ENCODE peak calls at places on chromosomes 12 and 14, in five cellular contexts. D is IMR-90, H is GM12878, Q is ovary, C is esophagus squamous epithelium. U is an unnamed sample. For H3K27me3 and H3K9me3, the result is how much of the 10 kb centered on the place peaks cover.

GRCh38 chr14:29601559-29602109 is 326.0 kb downstream of the PRKD1 start:
- DNase-seq in D (peak), H (no peak), Q (no peak), C (no peak), U (no peak)

GRCh38 chr14:68295316-68295816 is 475.8 kb downstream of the RAD51B start:
- DNase-seq in D (no peak), H (no peak), Q (peak), C (no peak), U (no peak)

GRCh38 chr14:95609398-95609990 is 74.6 kb downstream of the GLRX5 start:
- DNase-seq in D (peak), H (no peak), Q (no peak), C (no peak), U (no peak)

GRCh38 chr12:68420225-68421008 is 88.3 kb upstream of the MDM1 start:
- DNase-seq in D (peak), H (no peak), Q (no peak), C (no peak), U (no peak)

GRCh38 chr12:75908961-75909699 is 122.4 kb downstream of the PHLDA1 start:
- DNase-seq in D (peak), H (no peak), Q (peak), C (no peak), U (no peak)

GRCh38 chr12:31724597-31724996 is 4.2 kb downstream of the AMN1 start:
- DNase-seq in D (no peak), H (no peak), Q (no peak), C (no peak), U (no peak)

GRCh38 chr14:100155049-100155621 is 4.3 kb downstream of the DEGS2 start:
- DNase-seq in D (no peak), H (no peak), Q (peak), C (no peak), U (no peak)

GRCh38 chr14:51139221-51139681 is 44.3 kb upstream of the TRIM9 start:
- DNase-seq in D (no peak), H (no peak), Q (no peak), C (no peak), U (no peak)

GRCh38 chr12:51622564-51622963 is 31.5 kb downstream of the SCN8A start:
- DNase-seq in D (peak), H (no peak), Q (no peak), C (no peak), U (no peak)

GRCh38 chr12:122139266-122139665 is 34.8 kb downstream of the IL31 start:
- DNase-seq in D (no peak), H (no peak), Q (no peak), C (no peak), U (no peak)

DNA sequence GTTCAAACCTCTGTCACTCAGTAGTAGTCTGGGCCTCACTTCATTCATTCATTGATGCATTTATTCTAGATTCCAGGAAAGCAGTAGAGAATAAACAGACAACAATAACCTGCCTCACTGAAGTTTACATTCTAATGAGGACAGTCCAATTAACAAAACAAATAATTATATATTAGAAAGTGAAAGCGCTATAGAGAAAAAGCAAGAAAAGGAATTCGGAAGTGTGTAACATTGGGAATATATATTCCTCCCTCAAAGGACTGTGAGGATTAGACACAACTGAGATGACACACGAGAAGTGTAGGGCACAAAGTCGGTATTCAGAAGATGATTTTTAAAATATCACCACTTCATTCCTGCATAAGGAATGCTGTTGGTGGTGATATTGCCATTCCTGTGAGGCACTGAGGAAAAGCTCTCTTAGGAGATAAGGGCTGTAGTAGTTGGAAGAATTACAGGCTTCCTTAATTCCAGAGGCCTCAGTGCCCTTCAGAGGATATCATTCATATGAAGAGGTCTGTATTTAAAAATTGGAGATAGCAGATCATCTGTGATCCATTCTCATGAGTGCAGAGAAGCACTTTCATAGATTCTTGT is 3.9 kb upstream of the DUSP6 start:
- DNase-seq in D (no peak), H (no peak), Q (no peak), C (no peak), U (no peak)
- H3K27me3 ChIP-seq in D (under half), H (under half), Q (under half), C (under half), U (under half)

DNA sequence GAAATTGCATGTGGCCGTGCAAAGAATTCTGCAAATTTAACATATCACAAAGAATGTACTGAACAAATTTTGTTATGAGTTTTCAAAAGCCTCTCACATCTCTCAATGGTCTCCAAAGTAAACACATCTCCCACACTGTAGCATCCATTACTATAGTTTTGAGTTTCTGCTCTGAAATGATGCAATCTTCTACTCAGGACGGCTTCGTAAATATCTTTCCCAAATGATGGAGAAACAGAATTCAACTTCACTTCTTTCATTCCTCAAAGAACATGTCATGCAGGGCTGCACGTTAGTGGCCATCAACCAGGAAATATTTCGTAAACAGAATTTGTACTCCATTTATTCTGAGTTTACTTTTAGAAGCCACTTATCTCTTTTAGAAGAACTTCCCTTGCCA is 17.5 kb downstream of the DUSP6 start:
- DNase-seq in D (peak), H (no peak), Q (no peak), C (no peak), U (no peak)
- H3K27ac ChIP-seq in D (peak), H (no peak), Q (no peak), C (no peak), U (no peak)

GRCh38 chr12:33480366-33480765 is 40.7 kb upstream of the SYT10 start:
- DNase-seq in D (no peak), H (no peak), Q (no peak), C (no peak), U (no peak)

GRCh38 chr12:33488036-33488435 is 48.4 kb upstream of the SYT10 start:
- DNase-seq in D (no peak), H (no peak), Q (no peak), C (no peak), U (no peak)

GRCh38 chr12:33484161-33484560 is 44.5 kb upstream of the SYT10 start:
- DNase-seq in D (no peak), H (no peak), Q (no peak), C (no peak), U (no peak)

GRCh38 chr12:33486058-33486457 is 46.4 kb upstream of the SYT10 start:
- DNase-seq in D (no peak), H (no peak), Q (no peak), C (no peak), U (no peak)
- H3K9me3 ChIP-seq in D (under half), H (under half), Q (under half), C (under half), U (under half)

GRCh38 chr12:50282581-50283229 is 615 bp downstream of the LIMA1 start:
- DNase-seq in D (peak), H (no peak), Q (no peak), C (no peak), U (no peak)
- H3K27me3 ChIP-seq in D (under half), H (under half), Q (under half), C (under half), U (under half)

GRCh38 chr12:120381752-120382419 is 12.9 kb upstream of the MSI1 start:
- DNase-seq in D (peak), H (no peak), Q (no peak), C (no peak), U (no peak)
- H3K27ac ChIP-seq in D (no peak), H (no peak), Q (no peak), C (no peak), U (no peak)

DNA sequence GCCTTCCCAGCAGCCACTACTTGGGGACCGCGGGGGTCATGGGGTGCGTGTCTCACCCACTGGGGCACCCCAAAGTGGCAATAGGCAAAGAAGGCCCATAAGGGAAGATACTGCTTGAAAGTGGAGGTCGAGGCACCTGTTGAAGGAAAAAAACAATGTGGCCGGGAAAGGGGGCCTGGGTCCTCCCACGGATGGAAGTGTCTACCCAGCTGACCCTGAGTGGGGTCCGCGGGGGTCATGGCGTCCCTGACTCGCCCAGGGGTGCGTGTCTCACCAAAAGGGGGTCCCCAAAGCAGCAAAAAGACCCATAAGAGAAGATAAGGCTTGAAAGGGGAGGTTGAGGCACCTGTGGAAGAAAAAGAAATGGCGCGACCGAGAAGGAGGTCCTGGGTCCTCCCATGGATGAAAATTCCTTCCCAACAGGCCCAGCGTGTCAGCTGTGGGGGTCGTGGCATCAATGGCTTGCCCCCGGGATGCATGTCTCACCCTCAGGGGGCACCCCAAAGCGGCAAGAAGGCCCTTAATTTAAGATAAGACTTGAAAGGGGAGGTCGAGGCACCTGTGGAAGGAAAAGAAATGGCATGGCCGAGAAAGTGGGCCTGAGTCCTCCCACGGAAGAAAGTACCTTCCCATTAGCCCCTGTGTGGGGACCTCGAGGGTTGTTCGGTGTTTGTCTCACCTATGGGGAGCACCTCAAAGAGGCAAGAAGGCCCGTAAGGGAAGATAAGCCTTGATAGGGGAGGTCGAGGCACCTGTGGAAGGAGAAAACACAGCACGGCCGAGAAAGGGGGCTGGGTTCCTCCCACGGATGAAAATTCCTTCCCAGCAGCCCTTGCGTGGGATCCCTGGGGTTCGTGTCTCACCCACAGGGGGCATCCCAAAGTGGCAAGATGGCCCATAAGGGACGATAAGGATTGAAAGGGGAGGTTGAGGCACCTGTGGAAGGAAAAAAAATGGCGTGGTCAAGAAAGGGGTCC is 266.0 kb downstream of the ALG10 start:
- DNase-seq in D (no peak), H (no peak), Q (peak), C (no peak), U (no peak)
- H3K9me3 ChIP-seq in D (half or more), H (under half), Q (under half), C (under half), U (under half)

DNA sequence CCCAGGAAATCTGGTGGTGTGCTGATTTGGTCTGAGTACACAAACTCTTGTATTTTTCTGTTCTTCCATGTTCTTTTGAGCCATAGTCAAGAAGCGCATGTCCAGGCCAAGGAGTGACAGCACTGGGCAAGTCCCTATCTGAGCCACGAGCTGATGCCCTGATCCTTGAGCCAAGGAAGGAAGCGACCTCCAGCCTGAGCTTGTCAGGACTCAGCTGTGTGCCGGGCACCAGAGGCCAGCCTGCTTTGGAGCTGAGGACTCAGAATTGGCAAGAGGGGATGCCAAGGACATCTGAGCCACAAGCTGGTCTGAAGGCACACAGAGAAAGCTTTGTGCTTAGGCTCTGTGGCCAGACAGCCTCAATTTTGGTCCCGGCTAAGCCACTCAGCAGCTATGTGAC is 52.6 kb downstream of the GALNT16 start:
- DNase-seq in D (no peak), H (no peak), Q (peak), C (no peak), U (no peak)
- H3K27me3 ChIP-seq in D (under half), H (under half), Q (under half), C (under half), U (under half)